ENCODE peak calls at places on chromosomes 3 and 15, in ten cellular contexts. Y is astrocyte of the spinal cord, G is NCI-H1105, O is HCT116, R is adrenal gland, A is HuH-7, J is iPS-NIHi11, H is GM19239, M is A172, I is cardiac fibroblast. K is an unnamed sample.

GRCh38 chr3:151724846-151725562 is 8.7 kb upstream of the AADACL2 start:
- DNase-seq in R (no peak), O (no peak), M (peak; percentile 58), J (no peak), H (no peak), Y (no peak), G (no peak), I (no peak), A (no peak), K (no peak)

GRCh38 chr3:24100694-24101402 is 155.8 kb downstream of the NR1D2 start:
- DNase-seq in O (no peak), Y (no peak), M (no peak), R (no peak), G (no peak), H (no peak), J (no peak), I (peak; percentile 58), A (peak; percentile 53), K (no peak)

GRCh38 chr3:133016838-133017309 is 21.3 kb upstream of the TMEM108 start:
- DNase-seq in A (no peak), M (no peak), H (no peak), G (no peak), R (no peak), Y (no peak), J (no peak), I (no peak), O (no peak), K (no peak)

GRCh38 chr15:59741274-59741906 is 52.3 kb upstream of the BNIP2 start:
- DNase-seq in Y (peak; percentile 9), R (no peak), J (peak; percentile 67), M (peak; percentile 22), H (no peak), G (peak; percentile 95), A (peak; percentile 17), I (peak; percentile 7), O (peak; percentile 15), K (peak; percentile 45)

GRCh38 chr3:43632986-43633385 is 11.2 kb upstream of the ANO10 start:
- DNase-seq in R (no peak), J (no peak), A (no peak), O (no peak), H (no peak), Y (no peak), G (no peak), I (no peak), M (no peak), K (no peak)

GRCh38 chr3:58021072-58021959 is 13.1 kb downstream of the FLNB start:
- DNase-seq in M (no peak), O (no peak), J (peak; percentile 76), R (no peak), H (no peak), I (no peak), Y (no peak), A (no peak), G (peak; percentile 33), K (peak; percentile 71)

GRCh38 chr15:78930577-78931388 is 14.1 kb downstream of the CTSH start:
- DNase-seq in A (no peak), J (no peak), M (peak; percentile 94), Y (peak; percentile 89), I (peak; percentile 71), G (no peak), O (peak; percentile 57), H (no peak), R (peak; percentile 90), K (peak; percentile 99)

GRCh38 chr3:125107384-125107783 is 51.6 kb upstream of the HEG1 start:
- DNase-seq in O (no peak), J (no peak), Y (no peak), G (no peak), H (no peak), M (no peak), A (no peak), I (no peak), R (no peak), K (peak; percentile 36)

GRCh38 chr3:189038773-189039720 is 132.7 kb upstream of the TPRG1 start:
- DNase-seq in I (no peak), A (no peak), R (no peak), O (no peak), M (no peak), Y (no peak), H (no peak), J (no peak), G (no peak), K (no peak)

GRCh38 chr15:71484080-71484479 is 326.3 kb upstream of the NR2E3 start:
- DNase-seq in A (no peak), G (no peak), J (no peak), O (no peak), Y (no peak), M (no peak), I (no peak), R (no peak), H (no peak), K (no peak)

GRCh38 chr3:42960282-42960681 is 18.8 kb upstream of the GASK1A start:
- DNase-seq in A (no peak), I (peak; percentile 9), G (no peak), R (no peak), H (no peak), O (no peak), M (peak; percentile 26), Y (peak; percentile 5), J (peak; percentile 34), K (no peak)

GRCh38 chr15:51281368-51281967 is 56.9 kb downstream of the CYP19A1 start:
- DNase-seq in O (peak; percentile 22), M (peak; percentile 27), R (peak; percentile 81), Y (peak; percentile 53), J (peak; percentile 78), G (peak; percentile 2), I (peak; percentile 80), A (peak; percentile 75), H (no peak), K (no peak)

GRCh38 chr3:167656821-167657220 is 3.1 kb upstream of the WDR49 start:
- DNase-seq in A (no peak), R (no peak), I (no peak), G (no peak), O (no peak), Y (no peak), M (no peak), J (no peak), H (no peak), K (no peak)

GRCh38 chr15:99253381-99254090 is 2.3 kb downstream of the LRRC28 start:
- DNase-seq in O (no peak), R (no peak), Y (peak; percentile 82), H (no peak), A (no peak), J (no peak), G (no peak), I (peak; percentile 30), M (peak; percentile 70), K (no peak)

GRCh38 chr3:39896184-39896583 is 86.8 kb downstream of the MYRIP start:
- DNase-seq in G (no peak), R (no peak), O (no peak), H (no peak), M (no peak), A (no peak), I (no peak), Y (no peak), J (no peak), K (no peak)

GRCh38 chr15:70713547-70714414 is 49.6 kb downstream of the UACA start:
- DNase-seq in R (no peak), O (no peak), A (no peak), I (peak; percentile 56), H (no peak), M (no peak), G (no peak), Y (peak; percentile 34), J (no peak), K (no peak)

GRCh38 chr3:88192010-88192409 is 42.3 kb downstream of the C3orf38 start:
- DNase-seq in O (no peak), A (no peak), I (no peak), M (no peak), J (no peak), G (no peak), H (no peak), Y (no peak), R (no peak), K (peak; percentile 48)

K was measured in foreskin keratinocyte.